ENCODE peak calls at places on chromosomes 1 and 21, in seven cellular contexts. V is neuronal stem cell; B is body of pancreas; G is stimulated activated CD4-positive, alpha-beta T cell treated with anti-CD3 and anti-CD28 coated beads, Interleukin-4, amount 100 ng/mL, for 24 hours; M is neural progenitor cell; I is stimulated activated CD8-positive, alpha-beta memory T cell treated with anti-CD3 and anti-CD28 coated beads, Interleukin-15, amount 100 ng/mL, for 4 hours; X is activated naive CD4-positive, alpha-beta T cell. Z is an unnamed sample.

GRCh38 chr21:34843562-34843961 is 174.8 kb downstream of the CLIC6 start:
- DNase-seq in V (no peak), B (no peak), G (no peak), M (no peak), I (no peak), X (no peak), Z (no peak)

GRCh38 chr1:61124691-61125090 is 42.3 kb downstream of the NFIA start:
- DNase-seq in V (no peak), B (no peak), G (no peak), M (no peak), I (no peak), X (no peak), Z (no peak)

GRCh38 chr1:246065592-246065991 is 441.5 kb downstream of the SMYD3 start:
- DNase-seq in V (no peak), B (no peak), G (no peak), M (peak), I (no peak), X (no peak), Z (no peak)

GRCh38 chr1:229432116-229432461 is 1.8 kb downstream of the ACTA1 start:
- DNase-seq in V (no peak), B (no peak), G (no peak), M (no peak), I (no peak), X (no peak), Z (no peak)

GRCh38 chr1:213988639-213989070 is 882 bp downstream of the PROX1 start:
- DNase-seq in V (no peak), B (peak), G (no peak), M (no peak), I (no peak), X (no peak), Z (no peak)

GRCh38 chr1:173549813-173550212 is 53.1 kb downstream of the SLC9C2 start:
- DNase-seq in V (no peak), B (no peak), G (no peak), M (no peak), I (no peak), X (no peak), Z (no peak)

GRCh38 chr1:50705041-50705440 is 255.0 kb downstream of the FAF1 start:
- DNase-seq in V (no peak), B (no peak), G (no peak), M (no peak), I (no peak), X (no peak), Z (no peak)

GRCh38 chr1:236020359-236021000 is 44.4 kb downstream of the NID1 start:
- DNase-seq in V (no peak), B (peak), G (no peak), M (no peak), I (no peak), X (no peak), Z (no peak)

GRCh38 chr1:27726173-27726793 is 522 bp downstream of the FAM76A start:
- DNase-seq in V (no peak), B (peak), G (peak), M (peak), I (peak), X (peak), Z (peak)

GRCh38 chr1:183590225-183591191 is at the start of gene NCF2:
- DNase-seq in V (no peak), B (peak), G (peak), M (no peak), I (no peak), X (no peak), Z (no peak)

GRCh38 chr1:29549001-29549400 is 312.7 kb downstream of the PTPRU start:
- DNase-seq in V (no peak), B (no peak), G (no peak), M (no peak), I (no peak), X (no peak), Z (no peak)

GRCh38 chr1:27496604-27497155 is 6.7 kb upstream of the WASF2 start:
- DNase-seq in V (no peak), B (no peak), G (no peak), M (peak), I (no peak), X (no peak), Z (no peak)

GRCh38 chr21:39110431-39110830 is 72.8 kb downstream of the PSMG1 start:
- DNase-seq in V (no peak), B (no peak), G (no peak), M (no peak), I (no peak), X (no peak), Z (no peak)

GRCh38 chr1:212020975-212021374 is 14.4 kb downstream of the INTS7 start:
- DNase-seq in V (no peak), B (no peak), G (no peak), M (no peak), I (no peak), X (no peak), Z (no peak)

GRCh38 chr1:156859523-156860112 is 701 bp upstream of the INSRR start:
- DNase-seq in V (no peak), B (peak), G (peak), M (peak), I (no peak), X (no peak), Z (peak)

GRCh38 chr1:29317916-29318530 is 81.7 kb downstream of the PTPRU start:
- DNase-seq in V (no peak), B (no peak), G (no peak), M (no peak), I (no peak), X (no peak), Z (no peak)

GRCh38 chr1:19981507-19982312 is 2.3 kb upstream of the PLA2G2A start:
- DNase-seq in V (no peak), B (no peak), G (no peak), M (no peak), I (no peak), X (no peak), Z (no peak)

GRCh38 chr1:47407481-47407880 is 8.6 kb upstream of the FOXE3 start:
- DNase-seq in V (no peak), B (no peak), G (no peak), M (no peak), I (no peak), X (no peak), Z (peak)

GRCh38 chr1:156676820-156677615 is at the start of gene NES:
- DNase-seq in V (peak), B (peak), G (no peak), M (peak), I (no peak), X (no peak), Z (peak)

GRCh38 chr1:223363856-223364684 is at the start of gene SUSD4:
- DNase-seq in V (peak), B (peak), G (peak), M (peak), I (peak), X (peak), Z (peak)

GRCh38 chr1:233045591-233045990 is 95.2 kb downstream of the NTPCR start:
- DNase-seq in V (no peak), B (no peak), G (no peak), M (no peak), I (no peak), X (no peak), Z (no peak)

GRCh38 chr1:51416910-51417309 is 86.5 kb upstream of the TTC39A start:
- DNase-seq in V (no peak), B (no peak), G (no peak), M (no peak), I (no peak), X (no peak), Z (no peak)

GRCh38 chr1:5448486-5448885 is 543.7 kb downstream of the NPHP4 start:
- DNase-seq in V (no peak), B (no peak), G (peak), M (peak), I (no peak), X (no peak), Z (peak)

GRCh38 chr1:89974211-89974610 is 20.7 kb upstream of the ZNF326 start:
- DNase-seq in V (no peak), B (no peak), G (no peak), M (no peak), I (no peak), X (no peak), Z (no peak)

GRCh38 chr1:54342306-54342705 is 63.9 kb downstream of the SSBP3 start:
- DNase-seq in V (no peak), B (no peak), G (no peak), M (no peak), I (no peak), X (no peak), Z (peak)

GRCh38 chr1:10530281-10530740 is 55.6 kb downstream of the PEX14 start:
- DNase-seq in V (peak), B (peak), G (no peak), M (peak), I (no peak), X (no peak), Z (peak)

GRCh38 chr1:9984253-9984652 is 12.8 kb upstream of the RBP7 start:
- DNase-seq in V (no peak), B (no peak), G (no peak), M (no peak), I (no peak), X (no peak), Z (no peak)

Z was measured in WERI-Rb-1.